ENCODE peak calls at places on chromosomes 13 and 19, in nine cellular contexts. H is tibial artery; S is upper lobe of right lung; F is CD8-positive, alpha-beta T cell; T is HAP-1; Z is stomach; W is BE2C; O is psoas muscle; E is body of pancreas. X is an unnamed sample.
A peak's percentile ranks its signal among the peaks of the same experiment; 100 is the strongest.

GRCh38 chr19:52922841-52923781 is at the start of gene ZNF888:
- DNase-seq in H (peak; percentile 86), S (peak; percentile 96), F (peak; percentile 76), T (peak; percentile 88), Z (peak; percentile 96), W (peak; percentile 83), O (peak; percentile 85), E (peak; percentile 93), X (peak; percentile 79)

GRCh38 chr13:106117035-106117434 is 418.4 kb downstream of the EFNB2 start:
- DNase-seq in H (no peak), S (no peak), F (no peak), T (no peak), Z (no peak), W (no peak), O (no peak), E (no peak), X (no peak)

GRCh38 chr19:50173144-50173543 is 10.1 kb upstream of the IZUMO2 start:
- DNase-seq in H (no peak), S (no peak), F (no peak), T (no peak), Z (peak; percentile 39), W (no peak), O (no peak), E (no peak), X (no peak)

GRCh38 chr13:28609936-28610335 is 49.0 kb upstream of the POMP start:
- DNase-seq in H (no peak), S (no peak), F (no peak), T (no peak), Z (no peak), W (no peak), O (no peak), E (no peak), X (no peak)

GRCh38 chr13:33169273-33169980 is 116.1 kb downstream of the STARD13 start:
- DNase-seq in H (no peak), S (no peak), F (no peak), T (no peak), Z (no peak), W (no peak), O (no peak), E (no peak), X (no peak)

GRCh38 chr13:47794963-47795362 is 206.1 kb downstream of the SUCLA2 start:
- DNase-seq in H (no peak), S (no peak), F (no peak), T (peak; percentile 21), Z (no peak), W (peak; percentile 9), O (no peak), E (no peak), X (no peak)

GRCh38 chr13:60230593-60230992 is 66.9 kb upstream of the DIAPH3 start:
- DNase-seq in H (no peak), S (no peak), F (no peak), T (no peak), Z (no peak), W (no peak), O (no peak), E (no peak), X (no peak)

GRCh38 chr19:40284501-40285352 is at the start of gene AKT2:
- DNase-seq in H (peak; percentile 35), S (no peak), F (peak; percentile 61), T (peak; percentile 89), Z (no peak), W (peak; percentile 88), O (peak; percentile 76), E (no peak), X (peak; percentile 22)

GRCh38 chr13:39527961-39528720 is 74.9 kb downstream of the LHFPL6 start:
- DNase-seq in H (peak; percentile 38), S (no peak), F (no peak), T (no peak), Z (no peak), W (no peak), O (peak; percentile 27), E (no peak), X (no peak)

GRCh38 chr13:46179576-46180368 is 2.2 kb downstream of the LCP1 start:
- DNase-seq in H (peak; percentile 70), S (peak; percentile 75), F (peak; percentile 74), T (no peak), Z (peak; percentile 43), W (no peak), O (peak; percentile 33), E (peak; percentile 30), X (peak; percentile 73)

GRCh38 chr13:102508411-102508810 is 88.4 kb upstream of the TPP2 start:
- DNase-seq in H (no peak), S (no peak), F (no peak), T (peak; percentile 9), Z (no peak), W (no peak), O (no peak), E (no peak), X (no peak)

GRCh38 chr19:8208119-8208709 is 956 bp upstream of the CERS4 start:
- DNase-seq in H (no peak), S (no peak), F (no peak), T (no peak), Z (peak; percentile 60), W (no peak), O (peak; percentile 42), E (peak; percentile 74), X (no peak)

GRCh38 chr13:40665754-40666057 is 735 bp downstream of the FOXO1 start:
- DNase-seq in H (no peak), S (no peak), F (peak; percentile 42), T (peak; percentile 42), Z (no peak), W (peak; percentile 35), O (no peak), E (no peak), X (peak; percentile 17)

GRCh38 chr19:8396563-8397203 is 6.5 kb downstream of the RAB11B start:
- DNase-seq in H (no peak), S (peak; percentile 85), F (peak; percentile 50), T (peak; percentile 93), Z (peak; percentile 75), W (peak; percentile 74), O (peak; percentile 73), E (peak; percentile 71), X (peak; percentile 48)

GRCh38 chr13:106109391-106109791 is 426.1 kb downstream of the EFNB2 start:
- DNase-seq in H (no peak), S (no peak), F (no peak), T (no peak), Z (no peak), W (no peak), O (no peak), E (no peak), X (no peak)

GRCh38 chr19:38284422-38284821 is 19.6 kb upstream of the C19orf33 start:
- DNase-seq in H (no peak), S (no peak), F (no peak), T (no peak), Z (no peak), W (no peak), O (no peak), E (no peak), X (no peak)

GRCh38 chr13:111219306-111219705 is 101.1 kb upstream of the TEX29 start:
- DNase-seq in H (peak; percentile 67), S (no peak), F (no peak), T (no peak), Z (no peak), W (no peak), O (no peak), E (peak; percentile 40), X (no peak)

DNA sequence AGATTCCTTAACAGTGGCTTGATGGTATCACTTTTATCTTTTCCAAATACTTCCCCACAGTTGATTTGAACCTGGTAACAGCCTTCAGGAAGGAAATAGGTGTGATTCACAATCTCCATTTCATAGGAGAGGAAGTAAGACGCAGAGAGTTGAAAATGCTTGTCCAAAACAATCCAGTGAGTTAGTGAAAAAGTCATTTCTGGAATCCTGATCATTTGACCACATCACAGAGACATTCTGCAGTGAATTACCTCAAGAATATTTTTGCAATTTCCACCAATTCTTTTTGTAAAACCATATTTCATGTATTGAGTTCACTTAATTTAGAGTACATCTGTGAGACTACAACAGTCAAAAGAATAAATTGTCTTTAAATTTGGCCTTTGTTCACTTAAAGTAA is 292.8 kb downstream of the DCLK1 start:
- DNase-seq in H (no peak), S (no peak), F (no peak), T (no peak), Z (no peak), W (no peak), O (no peak), E (no peak), X (no peak)
- H3K9me3 ChIP-seq in H (no peaks in the 10 kb centered on the region), S (no peaks in the 10 kb centered on the region), F (no peaks in the 10 kb centered on the region), T (no peaks in the 10 kb centered on the region), Z (no peaks in the 10 kb centered on the region), W (no peaks in the 10 kb centered on the region), O (no peaks in the 10 kb centered on the region), E (no peaks in the 10 kb centered on the region), X (no peaks in the 10 kb centered on the region)

DNA sequence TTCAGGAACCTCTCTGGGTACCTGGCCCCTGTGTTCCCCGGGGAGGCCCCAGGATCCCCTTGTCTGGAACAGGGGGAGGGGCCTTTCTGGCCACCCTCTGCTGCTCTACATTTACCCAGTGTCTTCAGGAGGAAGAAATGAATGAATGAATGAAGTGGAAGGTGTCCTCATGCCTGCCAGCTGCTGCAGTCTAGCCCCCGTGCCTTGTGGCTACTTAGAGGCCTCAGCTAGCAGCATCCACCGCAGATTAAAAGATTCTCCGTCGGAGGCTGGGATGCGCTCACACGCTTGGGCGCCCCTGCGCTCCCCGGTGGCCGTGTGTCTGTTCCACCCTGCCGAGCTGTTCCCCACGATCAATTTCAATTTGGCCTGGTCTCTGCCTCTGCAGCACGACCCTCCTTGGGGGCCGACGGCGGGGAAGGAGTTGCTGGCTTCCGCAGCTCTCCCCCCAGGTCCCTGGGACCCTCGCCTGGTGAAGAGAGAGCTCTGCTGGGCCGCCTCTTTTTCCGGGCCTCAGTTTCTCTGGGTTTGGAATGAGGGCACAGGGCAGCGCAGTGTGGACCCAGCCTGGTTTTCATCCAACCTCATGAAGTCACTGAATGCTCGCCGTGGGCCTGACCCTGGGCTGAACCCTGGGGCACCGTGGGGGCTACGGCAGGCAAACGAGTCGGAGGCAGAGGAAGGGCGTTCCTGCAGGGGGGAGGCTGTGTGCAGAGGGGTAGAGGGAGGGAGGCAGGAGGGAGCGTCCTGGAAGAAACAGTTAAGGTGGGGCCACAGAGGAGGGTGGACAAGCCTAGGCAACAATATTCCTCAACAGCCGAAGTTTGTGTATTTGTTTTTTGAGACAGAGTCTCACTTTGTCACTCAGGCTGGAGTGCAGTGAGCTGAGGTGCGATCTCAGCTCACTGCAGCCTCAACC is 28.3 kb downstream of the EFNA2 start:
- DNase-seq in H (no peak), S (no peak), F (no peak), T (no peak), Z (no peak), W (peak; percentile 21), O (no peak), E (no peak), X (no peak)
- H3K27me3 ChIP-seq in H (no peaks in the 10 kb centered on the region), S (peaks cover 81% of the 10 kb centered on the region), F (peaks cover 9% of the 10 kb centered on the region), T (no peaks in the 10 kb centered on the region), Z (peaks cover 98% of the 10 kb centered on the region), W (no peaks in the 10 kb centered on the region), O (peaks cover 13% of the 10 kb centered on the region), E (no peaks in the 10 kb centered on the region), X (peaks cover 35% of the 10 kb centered on the region)

DNA sequence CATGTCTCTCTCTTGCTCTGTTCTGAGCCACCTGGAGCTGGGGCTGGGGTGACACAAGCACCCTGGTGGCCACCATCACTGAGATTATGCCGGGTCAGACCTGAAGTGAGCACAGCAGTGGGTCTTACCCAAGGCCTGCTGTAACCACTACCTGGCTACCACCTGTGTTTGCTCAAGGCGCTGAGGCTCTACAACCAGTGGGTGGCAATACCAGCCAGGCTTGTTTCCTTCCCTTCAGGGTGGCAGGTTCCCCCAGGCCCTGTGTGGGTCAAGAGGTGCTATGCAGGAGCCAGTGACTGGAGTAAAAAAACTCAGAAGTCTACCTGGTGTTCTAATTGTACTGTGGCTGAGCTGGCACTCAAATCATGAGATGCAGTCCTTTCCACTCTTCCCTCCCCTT is 8.0 kb upstream of the ZNF443 start:
- DNase-seq in H (no peak), S (no peak), F (no peak), T (no peak), Z (no peak), W (no peak), O (no peak), E (no peak), X (no peak)
- H3K9me3 ChIP-seq in H (no peaks in the 10 kb centered on the region), S (no peaks in the 10 kb centered on the region), F (no peaks in the 10 kb centered on the region), T (peaks cover 4% of the 10 kb centered on the region), Z (peaks cover 54% of the 10 kb centered on the region), W (peaks cover 3% of the 10 kb centered on the region), O (peaks cover 9% of the 10 kb centered on the region), E (no peaks in the 10 kb centered on the region), X (peaks cover 16% of the 10 kb centered on the region)

GRCh38 chr13:98324105-98324504 is 147.0 kb upstream of the RNF113B start:
- DNase-seq in H (peak; percentile 60), S (no peak), F (no peak), T (no peak), Z (no peak), W (no peak), O (no peak), E (no peak), X (no peak)
- H3K27me3 ChIP-seq in H (no peaks in the 10 kb centered on the region), S (no peaks in the 10 kb centered on the region), F (no peaks in the 10 kb centered on the region), T (no peaks in the 10 kb centered on the region), Z (no peaks in the 10 kb centered on the region), W (no peaks in the 10 kb centered on the region), O (no peaks in the 10 kb centered on the region), E (no peaks in the 10 kb centered on the region), X (peaks cover 4% of the 10 kb centered on the region)